ENCODE peak calls at places on chromosomes 16 and 17, in seven cellular contexts. One of them, this sample, is unnamed.

GRCh38 chr17:76075364-76076099 is 951 bp downstream of the GALR2 start:
- DNase-seq in esophagus muscularis mucosa: no peak
- DNase-seq in A549: peak
- DNase-seq in sigmoid colon: no peak
- DNase-seq in transverse colon: no peak
- DNase-seq in ovary: no peak
- DNase-seq in HepG2: no peak
- DNase-seq in this sample: no peak

GRCh38 chr17:14107889-14108288 is 38.6 kb downstream of the COX10 start:
- DNase-seq in transverse colon: no peak
- DNase-seq in HepG2: no peak
- DNase-seq in sigmoid colon: no peak
- DNase-seq in esophagus muscularis mucosa: no peak
- DNase-seq in ovary: no peak
- DNase-seq in A549: no peak
- DNase-seq in this sample: no peak

GRCh38 chr17:6589266-6589946 is 33.1 kb upstream of the PITPNM3 start:
- DNase-seq in sigmoid colon: no peak
- DNase-seq in esophagus muscularis mucosa: peak
- DNase-seq in ovary: no peak
- DNase-seq in HepG2: no peak
- DNase-seq in transverse colon: no peak
- DNase-seq in A549: no peak
- DNase-seq in this sample: no peak

GRCh38 chr17:79427621-79428539 is 183.0 kb downstream of the RBFOX3 start:
- DNase-seq in transverse colon: no peak
- DNase-seq in ovary: no peak
- DNase-seq in A549: peak
- DNase-seq in HepG2: no peak
- DNase-seq in esophagus muscularis mucosa: no peak
- DNase-seq in sigmoid colon: no peak
- DNase-seq in this sample: no peak

GRCh38 chr17:76407509-76407908 is 23.1 kb downstream of the SPHK1 start:
- DNase-seq in ovary: peak
- DNase-seq in HepG2: no peak
- DNase-seq in transverse colon: no peak
- DNase-seq in esophagus muscularis mucosa: no peak
- DNase-seq in A549: no peak
- DNase-seq in sigmoid colon: no peak
- DNase-seq in this sample: no peak

GRCh38 chr17:36932383-36933173 is 4.7 kb upstream of the LHX1 start:
- DNase-seq in A549: no peak
- DNase-seq in esophagus muscularis mucosa: no peak
- DNase-seq in sigmoid colon: no peak
- DNase-seq in transverse colon: no peak
- DNase-seq in HepG2: no peak
- DNase-seq in ovary: no peak
- DNase-seq in this sample: no peak

GRCh38 chr16:16983545-16983944 is 487.2 kb downstream of the XYLT1 start:
- DNase-seq in A549: no peak
- DNase-seq in esophagus muscularis mucosa: no peak
- DNase-seq in HepG2: no peak
- DNase-seq in sigmoid colon: no peak
- DNase-seq in transverse colon: no peak
- DNase-seq in ovary: no peak
- DNase-seq in this sample: no peak

GRCh38 chr17:46811978-46812583 is 6.4 kb downstream of the WNT3 start:
- DNase-seq in ovary: no peak
- DNase-seq in transverse colon: no peak
- DNase-seq in HepG2: no peak
- DNase-seq in sigmoid colon: no peak
- DNase-seq in A549: no peak
- DNase-seq in esophagus muscularis mucosa: no peak
- DNase-seq in this sample: no peak

GRCh38 chr16:24721830-24722238 is 7.6 kb upstream of the TNRC6A start:
- DNase-seq in A549: no peak
- DNase-seq in esophagus muscularis mucosa: no peak
- DNase-seq in sigmoid colon: no peak
- DNase-seq in ovary: no peak
- DNase-seq in HepG2: no peak
- DNase-seq in transverse colon: no peak
- DNase-seq in this sample: no peak

GRCh38 chr17:78497115-78497540 is 80.1 kb downstream of the DNAH17 start:
- DNase-seq in HepG2: peak
- DNase-seq in esophagus muscularis mucosa: no peak
- DNase-seq in sigmoid colon: peak
- DNase-seq in ovary: peak
- DNase-seq in A549: peak
- DNase-seq in transverse colon: peak
- DNase-seq in this sample: peak

GRCh38 chr16:12089492-12090161 is 113.1 kb downstream of the SNX29 start:
- DNase-seq in HepG2: peak
- DNase-seq in A549: no peak
- DNase-seq in sigmoid colon: peak
- DNase-seq in ovary: peak
- DNase-seq in transverse colon: peak
- DNase-seq in esophagus muscularis mucosa: no peak
- DNase-seq in this sample: no peak

GRCh38 chr17:4433515-4434031 is at the start of gene SPNS3:
- DNase-seq in transverse colon: no peak
- DNase-seq in ovary: no peak
- DNase-seq in A549: no peak
- DNase-seq in HepG2: no peak
- DNase-seq in sigmoid colon: no peak
- DNase-seq in esophagus muscularis mucosa: no peak
- DNase-seq in this sample: no peak

GRCh38 chr16:23016372-23016771 is 132.9 kb downstream of the USP31 start:
- DNase-seq in sigmoid colon: no peak
- DNase-seq in HepG2: no peak
- DNase-seq in A549: no peak
- DNase-seq in ovary: no peak
- DNase-seq in esophagus muscularis mucosa: no peak
- DNase-seq in transverse colon: peak
- DNase-seq in this sample: no peak

GRCh38 chr16:59971264-59971663 is 1237.1 kb upstream of the GOT2 start:
- DNase-seq in transverse colon: no peak
- DNase-seq in A549: no peak
- DNase-seq in HepG2: no peak
- DNase-seq in sigmoid colon: no peak
- DNase-seq in ovary: no peak
- DNase-seq in esophagus muscularis mucosa: no peak
- DNase-seq in this sample: no peak

GRCh38 chr16:69406780-69407331 is 17.6 kb upstream of the CYB5B start:
- DNase-seq in ovary: no peak
- DNase-seq in transverse colon: no peak
- DNase-seq in sigmoid colon: no peak
- DNase-seq in esophagus muscularis mucosa: no peak
- DNase-seq in HepG2: peak
- DNase-seq in A549: peak
- DNase-seq in this sample: no peak

GRCh38 chr17:80296221-80296620 is 35.6 kb downstream of the RNF213 start:
- DNase-seq in ovary: peak
- DNase-seq in A549: no peak
- DNase-seq in transverse colon: no peak
- DNase-seq in esophagus muscularis mucosa: no peak
- DNase-seq in sigmoid colon: no peak
- DNase-seq in HepG2: no peak
- DNase-seq in this sample: no peak

GRCh38 chr17:58468944-58469343 is 19.3 kb downstream of the HSF5 start:
- DNase-seq in HepG2: no peak
- DNase-seq in A549: no peak
- DNase-seq in transverse colon: no peak
- DNase-seq in ovary: no peak
- DNase-seq in esophagus muscularis mucosa: no peak
- DNase-seq in sigmoid colon: no peak
- DNase-seq in this sample: no peak

GRCh38 chr16:82156761-82157654 is 13.0 kb downstream of the MPHOSPH6 start:
- DNase-seq in transverse colon: no peak
- DNase-seq in A549: no peak
- DNase-seq in ovary: no peak
- DNase-seq in HepG2: no peak
- DNase-seq in esophagus muscularis mucosa: no peak
- DNase-seq in sigmoid colon: no peak
- DNase-seq in this sample: no peak

GRCh38 chr17:4968916-4969550 is 1.4 kb upstream of the SPAG7 start:
- DNase-seq in sigmoid colon: peak
- DNase-seq in HepG2: no peak
- DNase-seq in esophagus muscularis mucosa: no peak
- DNase-seq in A549: peak
- DNase-seq in ovary: peak
- DNase-seq in transverse colon: no peak
- DNase-seq in this sample: no peak

GRCh38 chr17:80839401-80839800 is 152.2 kb upstream of the CHMP6 start:
- DNase-seq in sigmoid colon: no peak
- DNase-seq in transverse colon: no peak
- DNase-seq in HepG2: no peak
- DNase-seq in esophagus muscularis mucosa: no peak
- DNase-seq in A549: no peak
- DNase-seq in ovary: no peak
- DNase-seq in this sample: no peak

GRCh38 chr17:54967621-54968258 is 714 bp downstream of the COX11 start:
- DNase-seq in transverse colon: peak
- DNase-seq in esophagus muscularis mucosa: no peak
- DNase-seq in ovary: no peak
- DNase-seq in sigmoid colon: no peak
- DNase-seq in HepG2: peak
- DNase-seq in A549: peak
- DNase-seq in this sample: no peak

GRCh38 chr16:66949472-66949871 is 11.6 kb upstream of the CES3 start:
- DNase-seq in HepG2: no peak
- DNase-seq in sigmoid colon: no peak
- DNase-seq in esophagus muscularis mucosa: no peak
- DNase-seq in ovary: no peak
- DNase-seq in transverse colon: no peak
- DNase-seq in A549: no peak
- DNase-seq in this sample: no peak
- TF ChIP-seq POLR2A in HepG2: no peak
- TF ChIP-seq POLR2A in sigmoid colon: no peak
- TF ChIP-seq POLR2A in esophagus muscularis mucosa: no peak
- TF ChIP-seq POLR2A in ovary: no peak
- TF ChIP-seq POLR2A in transverse colon: no peak
- TF ChIP-seq POLR2A in A549: no peak
- TF ChIP-seq POLR2A in this sample: no peak

DNA sequence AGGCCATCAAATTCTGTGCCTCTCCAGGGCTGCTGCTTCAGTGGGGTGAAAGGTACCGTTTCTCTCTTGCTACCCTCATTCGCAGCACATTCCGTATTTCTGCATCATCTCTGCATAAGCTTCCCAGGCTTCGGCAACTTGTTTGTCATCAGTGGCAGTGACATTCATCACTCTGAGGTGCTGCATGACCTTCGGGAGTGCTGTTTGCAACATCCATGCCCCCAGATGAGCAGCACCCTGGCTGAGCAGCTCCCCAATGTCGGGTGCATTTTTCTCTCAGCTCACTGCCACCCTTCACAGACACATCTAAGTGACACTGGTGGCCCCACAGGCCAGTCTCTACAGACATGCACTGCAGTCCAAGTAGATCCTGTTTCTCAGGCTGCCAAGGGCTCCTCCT is 3.8 kb downstream of the CREBBP start:
- DNase-seq in sigmoid colon: no peak
- DNase-seq in ovary: no peak
- DNase-seq in HepG2: no peak
- DNase-seq in esophagus muscularis mucosa: no peak
- DNase-seq in transverse colon: no peak
- DNase-seq in A549: no peak
- DNase-seq in this sample: no peak
- TF ChIP-seq EP300 in sigmoid colon: no peak
- TF ChIP-seq EP300 in ovary: no peak
- TF ChIP-seq EP300 in HepG2: no peak
- TF ChIP-seq EP300 in esophagus muscularis mucosa: no peak
- TF ChIP-seq EP300 in transverse colon: no peak
- TF ChIP-seq EP300 in A549: no peak
- TF ChIP-seq EP300 in this sample: no peak

GRCh38 chr17:32126325-32126724 is 16.0 kb upstream of the RHOT1 start:
- DNase-seq in esophagus muscularis mucosa: no peak
- DNase-seq in transverse colon: no peak
- DNase-seq in A549: no peak
- DNase-seq in ovary: no peak
- DNase-seq in HepG2: no peak
- DNase-seq in sigmoid colon: no peak
- DNase-seq in this sample: no peak

GRCh38 chr17:32127156-32127897 is 15.0 kb upstream of the RHOT1 start:
- DNase-seq in ovary: peak
- DNase-seq in HepG2: no peak
- DNase-seq in transverse colon: peak
- DNase-seq in sigmoid colon: peak
- DNase-seq in A549: peak
- DNase-seq in esophagus muscularis mucosa: peak
- DNase-seq in this sample: peak

GRCh38 chr17:32124985-32125847 is 17.1 kb upstream of the RHOT1 start:
- DNase-seq in esophagus muscularis mucosa: no peak
- DNase-seq in ovary: no peak
- DNase-seq in A549: peak
- DNase-seq in HepG2: no peak
- DNase-seq in sigmoid colon: no peak
- DNase-seq in transverse colon: no peak
- DNase-seq in this sample: no peak

GRCh38 chr17:32125848-32126153 is 16.5 kb upstream of the RHOT1 start:
- DNase-seq in transverse colon: no peak
- DNase-seq in HepG2: no peak
- DNase-seq in ovary: no peak
- DNase-seq in sigmoid colon: no peak
- DNase-seq in A549: no peak
- DNase-seq in esophagus muscularis mucosa: no peak
- DNase-seq in this sample: no peak

DNA sequence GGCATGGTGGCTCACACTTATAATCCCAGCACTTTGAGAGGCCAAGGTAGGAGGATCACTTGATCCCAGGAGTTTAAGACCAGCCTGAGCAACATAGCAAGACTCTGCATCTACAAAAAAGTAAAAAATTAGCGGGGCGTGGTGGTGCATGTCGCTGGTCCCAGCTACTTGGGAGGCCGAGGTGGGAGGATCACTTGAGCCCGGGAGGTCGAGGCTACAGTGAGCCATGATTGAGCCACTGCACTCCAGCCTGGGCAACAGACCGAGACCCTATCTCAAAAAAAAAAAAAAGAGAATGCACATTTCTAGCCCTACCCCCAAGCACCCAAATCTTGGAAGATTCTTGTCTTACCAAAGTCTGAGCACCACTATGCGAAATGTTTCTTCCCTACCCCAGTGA is 15.6 kb upstream of the RHOT1 start:
- DNase-seq in transverse colon: no peak
- DNase-seq in A549: no peak
- DNase-seq in esophagus muscularis mucosa: no peak
- DNase-seq in HepG2: no peak
- DNase-seq in sigmoid colon: no peak
- DNase-seq in ovary: no peak
- DNase-seq in this sample: no peak
- H3K27ac ChIP-seq in transverse colon: peak
- H3K27ac ChIP-seq in A549: peak
- H3K27ac ChIP-seq in esophagus muscularis mucosa: peak
- H3K27ac ChIP-seq in HepG2: no peak
- H3K27ac ChIP-seq in sigmoid colon: peak
- H3K27ac ChIP-seq in ovary: no peak
- H3K27ac ChIP-seq in this sample: peak

GRCh38 chr17:42669705-42670198 is 7.0 kb downstream of the PLEKHH3 start:
- DNase-seq in transverse colon: no peak
- DNase-seq in HepG2: no peak
- DNase-seq in esophagus muscularis mucosa: no peak
- DNase-seq in ovary: no peak
- DNase-seq in sigmoid colon: no peak
- DNase-seq in A549: no peak
- DNase-seq in this sample: no peak
- TF ChIP-seq POLR2A in transverse colon: no peak
- TF ChIP-seq POLR2A in HepG2: no peak
- TF ChIP-seq POLR2A in esophagus muscularis mucosa: no peak
- TF ChIP-seq POLR2A in ovary: no peak
- TF ChIP-seq POLR2A in sigmoid colon: no peak
- TF ChIP-seq POLR2A in A549: no peak
- TF ChIP-seq POLR2A in this sample: no peak

GRCh38 chr17:22441776-22442175 is 749.5 kb downstream of the KCNJ18 start:
- DNase-seq in esophagus muscularis mucosa: peak
- DNase-seq in A549: no peak
- DNase-seq in HepG2: no peak
- DNase-seq in sigmoid colon: no peak
- DNase-seq in ovary: no peak
- DNase-seq in transverse colon: no peak
- DNase-seq in this sample: no peak
- TF ChIP-seq EP300 in esophagus muscularis mucosa: no peak
- TF ChIP-seq EP300 in A549: no peak
- TF ChIP-seq EP300 in HepG2: no peak
- TF ChIP-seq EP300 in sigmoid colon: no peak
- TF ChIP-seq EP300 in ovary: no peak
- TF ChIP-seq EP300 in transverse colon: no peak
- TF ChIP-seq EP300 in this sample: no peak